ENCODE peak calls at places on chromosomes 16 and 17, in four cellular contexts. E is lower leg skin, J is spleen, S is A549. H is an unnamed sample.

GRCh38 chr16:29816694-29817441 is 916 bp downstream of the PAGR1 start:
- DNase-seq in E (no peak), J (peak), S (peak), H (no peak)

GRCh38 chr16:30750876-30751465 is 2.7 kb downstream of the PHKG2 start:
- DNase-seq in E (no peak), J (no peak), S (no peak), H (no peak)

GRCh38 chr17:50855708-50856330 is 10.3 kb downstream of the TOB1 start:
- DNase-seq in E (no peak), J (no peak), S (no peak), H (no peak)

GRCh38 chr17:71237903-71238538 is 882.8 kb upstream of the SOX9 start:
- DNase-seq in E (no peak), J (no peak), S (peak), H (no peak)

GRCh38 chr16:85615852-85616607 is 2.9 kb downstream of the GSE1 start:
- DNase-seq in E (peak), J (peak), S (peak), H (peak)

GRCh38 chr16:83895942-83896341 is 3.0 kb upstream of the MLYCD start:
- DNase-seq in E (no peak), J (no peak), S (no peak), H (no peak)

GRCh38 chr17:30095507-30096244 is 20.9 kb upstream of the NSRP1 start:
- DNase-seq in E (no peak), J (no peak), S (peak), H (peak)

GRCh38 chr17:44314524-44314868 is 6.1 kb downstream of the RUNDC3A start:
- DNase-seq in E (no peak), J (no peak), S (no peak), H (no peak)

GRCh38 chr16:69089091-69089912 is 16.2 kb upstream of the HAS3 start:
- DNase-seq in E (no peak), J (no peak), S (no peak), H (no peak)

GRCh38 chr17:67629963-67630320 is 87.8 kb upstream of the NOL11 start:
- DNase-seq in E (no peak), J (no peak), S (no peak), H (no peak)

GRCh38 chr16:48384305-48384981 is 770 bp downstream of the SIAH1 start:
- DNase-seq in E (peak), J (peak), S (peak), H (peak)

GRCh38 chr17:14950216-14950615 is 314.9 kb downstream of the PMP22 start:
- DNase-seq in E (no peak), J (no peak), S (no peak), H (no peak)

GRCh38 chr17:11296994-11297393 is 56.0 kb downstream of the SHISA6 start:
- DNase-seq in E (no peak), J (no peak), S (peak), H (no peak)

GRCh38 chr17:73546770-73547345 is 97.4 kb downstream of the SDK2 start:
- DNase-seq in E (peak), J (peak), S (peak), H (peak)

GRCh38 chr17:81794509-81794908 is 9.4 kb upstream of the GCGR start:
- DNase-seq in E (no peak), J (no peak), S (no peak), H (no peak)

GRCh38 chr17:39736319-39737165 is 1.2 kb upstream of the GRB7 start:
- DNase-seq in E (no peak), J (no peak), S (peak), H (no peak)

GRCh38 chr17:75152971-75153853 is 1.1 kb downstream of the JPT1 start:
- DNase-seq in E (peak), J (peak), S (peak), H (no peak)

GRCh38 chr17:77011173-77012011 is 129.4 kb upstream of the SEC14L1 start:
- DNase-seq in E (no peak), J (no peak), S (no peak), H (no peak)

GRCh38 chr17:69466905-69467630 is 52.6 kb downstream of the MAP2K6 start:
- DNase-seq in E (no peak), J (no peak), S (no peak), H (no peak)

GRCh38 chr16:87178177-87178863 is 138.9 kb downstream of the C16orf95 start:
- DNase-seq in E (no peak), J (no peak), S (no peak), H (peak)

GRCh38 chr17:49132317-49132698 is 261 bp upstream of the B4GALNT2 start:
- DNase-seq in E (no peak), J (no peak), S (peak), H (no peak)

GRCh38 chr16:50338371-50339231 is 30.2 kb downstream of the BRD7 start:
- DNase-seq in E (no peak), J (no peak), S (no peak), H (no peak)

GRCh38 chr16:75044800-75045361 is 46.1 kb downstream of the ZNRF1 start:
- DNase-seq in E (peak), J (no peak), S (no peak), H (peak)

GRCh38 chr16:74480150-74481029 is 59.1 kb upstream of the CLEC18B start:
- DNase-seq in E (peak), J (no peak), S (peak), H (peak)

GRCh38 chr17:71413935-71414334 is 706.9 kb upstream of the SOX9 start:
- DNase-seq in E (no peak), J (no peak), S (no peak), H (no peak)

GRCh38 chr17:76697702-76698465 is 12.9 kb downstream of the MXRA7 start:
- DNase-seq in E (no peak), J (no peak), S (no peak), H (no peak)

GRCh38 chr16:58503166-58503862 is 3.4 kb downstream of the NDRG4 start:
- DNase-seq in E (no peak), J (peak), S (no peak), H (no peak)

GRCh38 chr17:44830359-44831269 is 527 bp upstream of the GJC1 start:
- DNase-seq in E (no peak), J (peak), S (peak), H (no peak)

GRCh38 chr17:60396412-60396811 is 4.5 kb upstream of the USP32 start:
- DNase-seq in E (no peak), J (no peak), S (no peak), H (no peak)

GRCh38 chr17:29929006-29929543 is 953 bp downstream of the SSH2 start:
- DNase-seq in E (peak), J (no peak), S (no peak), H (no peak)

GRCh38 chr17:82623707-82624106 is 24.5 kb downstream of the WDR45B start:
- DNase-seq in E (no peak), J (no peak), S (no peak), H (no peak)

GRCh38 chr17:64984776-64985521 is 65.7 kb upstream of the LRRC37A3 start:
- DNase-seq in E (peak), J (no peak), S (no peak), H (no peak)

GRCh38 chr17:2049333-2050245 is 5.3 kb upstream of the HIC1 start:
- DNase-seq in E (peak), J (peak), S (peak), H (peak)

GRCh38 chr17:31580331-31581021 is 189.0 kb downstream of the RAB11FIP4 start:
- DNase-seq in E (no peak), J (no peak), S (no peak), H (no peak)

GRCh38 chr17:58666858-58667267 is 25.0 kb downstream of the TEX14 start:
- DNase-seq in E (peak), J (peak), S (peak), H (peak)

GRCh38 chr16:74123195-74123594 is 173.4 kb upstream of the PSMD7 start:
- DNase-seq in E (no peak), J (no peak), S (no peak), H (no peak)

GRCh38 chr16:24562811-24563210 is 23.4 kb downstream of the RBBP6 start:
- DNase-seq in E (no peak), J (no peak), S (no peak), H (no peak)

GRCh38 chr17:17848311-17848710 is 11.5 kb upstream of the SREBF1 start:
- DNase-seq in E (no peak), J (no peak), S (no peak), H (no peak)

GRCh38 chr17:17849147-17849820 is 12.5 kb upstream of the SREBF1 start:
- DNase-seq in E (peak), J (peak), S (no peak), H (no peak)

GRCh38 chr17:17851603-17852002 is 14.8 kb upstream of the SREBF1 start:
- DNase-seq in E (no peak), J (no peak), S (no peak), H (no peak)

GRCh38 chr17:17851101-17851500 is 14.3 kb upstream of the SREBF1 start:
- DNase-seq in E (no peak), J (no peak), S (no peak), H (no peak)

GRCh38 chr17:17849863-17850373 is 13.1 kb upstream of the SREBF1 start:
- DNase-seq in E (no peak), J (peak), S (no peak), H (peak)
- TF ChIP-seq POLR2A in E (no peak), J (no peak), S (no peak), H (no peak)

GRCh38 chr16:3791701-3792100 is 74.4 kb upstream of the TRAP1 start:
- DNase-seq in E (no peak), J (no peak), S (no peak), H (no peak)

GRCh38 chr16:3785413-3785812 is 68.1 kb upstream of the TRAP1 start:
- DNase-seq in E (no peak), J (no peak), S (no peak), H (no peak)

GRCh38 chr16:3787924-3788661 is 70.8 kb upstream of the TRAP1 start:
- DNase-seq in E (no peak), J (no peak), S (no peak), H (no peak)

GRCh38 chr16:3789375-3790067 is 72.2 kb upstream of the TRAP1 start:
- DNase-seq in E (no peak), J (no peak), S (no peak), H (no peak)

DNA sequence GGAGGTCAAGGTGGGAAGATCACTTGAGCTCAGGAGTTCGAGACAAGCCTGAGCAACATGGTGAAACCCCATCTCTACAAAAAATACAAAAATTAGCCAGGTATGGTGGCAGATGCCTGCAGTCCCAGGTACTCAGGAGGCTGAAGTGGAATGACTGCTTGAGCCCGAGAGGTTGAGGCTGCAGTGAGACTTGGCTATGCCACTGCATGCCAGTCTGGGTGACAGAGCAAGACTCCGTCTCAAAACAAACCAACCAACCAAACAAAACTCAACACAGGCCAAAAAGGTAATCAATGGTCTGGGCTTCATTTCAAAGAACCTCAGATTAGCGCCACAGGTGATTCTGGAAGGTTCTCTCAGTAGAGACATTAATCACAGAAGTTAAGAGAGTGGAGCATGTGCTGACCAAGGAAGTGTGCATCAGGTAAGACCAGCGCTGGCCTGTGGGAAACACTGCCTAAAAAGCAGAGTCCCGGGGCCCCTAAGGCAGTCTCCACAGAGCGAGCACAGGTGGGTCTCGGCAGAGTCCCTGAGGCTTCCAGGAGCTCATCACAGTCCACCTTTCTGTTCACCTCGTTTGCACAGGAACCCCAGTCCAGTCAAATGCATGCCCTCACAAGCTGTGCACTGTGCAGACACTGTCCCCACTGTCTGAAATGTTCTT is 71.5 kb upstream of the TRAP1 start:
- DNase-seq in E (no peak), J (no peak), S (no peak), H (no peak)
- TF ChIP-seq POLR2A in E (no peak), J (no peak), S (no peak), H (no peak)

GRCh38 chr16:57252148-57252721 is 7.2 kb downstream of the ARL2BP start:
- DNase-seq in E (no peak), J (peak), S (no peak), H (no peak)
- TF ChIP-seq POLR2A in E (no peak), J (no peak), S (no peak), H (no peak)

DNA sequence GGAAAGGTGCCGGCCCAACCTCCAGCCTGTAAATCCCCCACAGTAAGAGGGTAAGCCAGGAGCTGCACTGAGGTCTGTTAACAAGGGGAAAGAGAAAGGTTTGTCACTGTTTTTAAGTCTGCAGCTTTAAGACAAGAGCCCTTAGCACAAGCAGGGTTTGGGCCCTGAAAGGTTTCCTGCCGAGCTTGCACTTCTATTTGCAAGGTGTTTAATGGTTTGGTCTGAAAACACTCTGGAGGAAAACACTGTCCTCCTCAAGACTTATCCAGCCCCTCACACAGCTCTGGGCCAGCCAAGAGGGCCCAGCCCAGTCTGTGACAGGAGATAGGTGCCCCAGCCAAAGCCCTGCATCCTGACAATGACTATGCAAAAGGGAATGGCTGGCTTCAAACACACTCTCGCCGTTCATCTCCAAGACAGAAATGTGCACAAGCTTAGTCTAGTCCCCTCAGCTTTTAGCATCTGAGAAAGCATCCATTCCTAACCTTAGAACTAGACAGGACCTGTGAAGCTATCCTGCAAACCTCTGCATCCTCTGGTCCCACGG is 26.9 kb downstream of the MPG start:
- DNase-seq in E (no peak), J (no peak), S (no peak), H (no peak)
- TF ChIP-seq POLR2A in E (no peak), J (no peak), S (no peak), H (no peak)

DNA sequence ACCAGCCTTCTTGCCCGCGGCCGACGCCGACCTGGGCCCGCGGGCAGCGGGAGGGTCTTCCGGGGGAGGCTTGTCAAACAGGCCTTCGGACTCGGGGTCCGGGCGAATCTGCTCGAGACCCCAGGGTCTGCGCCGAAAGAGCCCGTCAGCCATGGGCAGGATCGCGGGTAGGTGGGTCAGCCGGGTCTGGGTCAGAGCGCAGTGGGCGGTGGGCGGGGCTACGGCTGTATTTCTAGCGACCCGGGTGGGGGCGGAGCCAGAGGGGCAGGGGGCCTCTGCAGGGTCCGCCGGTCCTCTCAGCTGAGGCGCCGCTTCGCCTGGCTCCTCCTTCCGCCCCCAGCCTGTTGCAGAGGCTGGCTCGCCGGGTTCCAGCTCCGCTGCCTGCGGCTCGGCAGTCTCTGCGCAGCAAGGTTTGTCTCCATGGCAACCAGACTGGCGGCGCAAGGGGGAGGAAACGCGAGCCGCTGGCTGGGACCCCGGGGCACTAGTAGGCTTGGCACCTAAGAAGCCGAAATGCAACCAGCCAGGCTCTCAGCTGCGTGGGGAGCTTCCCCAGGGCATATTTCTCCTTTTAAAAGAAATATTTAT is 14.5 kb downstream of the MIS12 start:
- DNase-seq in E (peak), J (peak), S (peak), H (peak)
- TF ChIP-seq POLR2A in E (no peak), J (no peak), S (no peak), H (no peak)

DNA sequence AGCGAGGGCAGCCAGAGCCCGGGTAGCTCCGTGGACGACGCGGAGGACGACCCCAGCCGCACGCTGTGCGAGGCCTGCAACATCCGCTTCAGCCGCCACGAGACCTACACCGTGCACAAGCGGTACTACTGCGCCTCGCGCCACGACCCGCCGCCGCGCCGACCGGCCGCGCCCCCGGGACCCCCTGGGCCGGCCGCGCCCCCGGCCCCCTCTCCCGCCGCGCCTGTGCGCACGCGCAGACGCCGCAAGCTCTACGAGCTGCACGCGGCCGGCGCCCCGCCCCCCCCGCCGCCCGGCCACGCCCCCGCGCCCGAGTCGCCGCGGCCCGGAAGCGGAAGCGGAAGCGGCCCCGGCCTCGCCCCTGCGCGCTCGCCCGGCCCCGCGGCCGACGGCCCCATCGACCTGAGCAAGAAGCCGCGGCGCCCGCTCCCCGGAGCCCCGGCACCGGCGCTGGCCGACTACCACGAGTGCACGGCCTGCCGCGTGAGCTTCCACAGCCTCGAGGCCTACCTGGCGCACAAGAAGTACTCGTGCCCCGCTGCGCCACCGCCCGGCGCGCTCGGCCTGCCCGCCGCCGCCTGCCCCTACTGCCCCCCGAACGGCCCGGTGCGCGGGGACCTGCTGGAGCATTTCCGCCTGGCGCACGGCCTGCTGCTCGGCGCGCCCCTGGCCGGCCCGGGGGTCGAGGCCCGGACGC is 36.1 kb upstream of the ZC3H18 start:
- DNase-seq in E (no peak), J (peak), S (peak), H (peak)
- TF ChIP-seq POLR2A in E (no peak), J (no peak), S (peak), H (peak)

GRCh38 chr17:35088911-35089845 is 25.7 kb upstream of the RFFL start:
- DNase-seq in E (peak), J (peak), S (no peak), H (peak)
- TF ChIP-seq POLR2A in E (no peak), J (no peak), S (no peak), H (no peak)

GRCh38 chr17:17538417-17539391 is 42.5 kb upstream of the RASD1 start:
- DNase-seq in E (no peak), J (no peak), S (peak), H (no peak)

GRCh38 chr17:17533901-17534441 is 37.8 kb upstream of the RASD1 start:
- DNase-seq in E (no peak), J (no peak), S (peak), H (no peak)

GRCh38 chr17:17537311-17538099 is 41.3 kb upstream of the RASD1 start:
- DNase-seq in E (no peak), J (no peak), S (peak), H (no peak)

GRCh38 chr17:17536702-17537101 is 40.5 kb upstream of the RASD1 start:
- DNase-seq in E (no peak), J (no peak), S (peak), H (no peak)

DNA sequence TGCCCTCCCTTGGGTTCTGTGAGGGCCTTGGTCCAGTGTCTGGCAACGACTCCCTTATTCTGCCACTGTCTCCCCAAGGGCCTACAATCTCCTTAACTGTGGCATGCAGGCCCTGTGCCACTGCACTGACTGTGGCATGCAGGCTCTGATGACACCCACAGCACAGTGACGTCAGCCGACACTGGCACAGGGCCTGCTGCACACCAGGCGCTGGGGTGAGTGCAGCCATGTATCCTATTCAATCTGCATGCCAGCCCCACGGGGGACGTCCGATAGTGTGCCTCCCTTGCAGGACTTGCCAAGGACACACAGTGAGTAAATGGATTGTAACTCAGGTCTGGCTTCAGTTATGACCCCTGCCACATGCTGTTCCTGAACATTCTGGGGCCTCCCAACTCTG is 39.8 kb upstream of the RASD1 start:
- DNase-seq in E (no peak), J (no peak), S (peak), H (no peak)
- TF ChIP-seq POLR2A in E (no peak), J (no peak), S (no peak), H (peak)

GRCh38 chr16:1089822-1090619 is 6.0 kb downstream of the C1QTNF8 start:
- DNase-seq in E (peak), J (no peak), S (peak), H (no peak)
- TF ChIP-seq POLR2A in E (no peak), J (no peak), S (peak), H (no peak)

DNA sequence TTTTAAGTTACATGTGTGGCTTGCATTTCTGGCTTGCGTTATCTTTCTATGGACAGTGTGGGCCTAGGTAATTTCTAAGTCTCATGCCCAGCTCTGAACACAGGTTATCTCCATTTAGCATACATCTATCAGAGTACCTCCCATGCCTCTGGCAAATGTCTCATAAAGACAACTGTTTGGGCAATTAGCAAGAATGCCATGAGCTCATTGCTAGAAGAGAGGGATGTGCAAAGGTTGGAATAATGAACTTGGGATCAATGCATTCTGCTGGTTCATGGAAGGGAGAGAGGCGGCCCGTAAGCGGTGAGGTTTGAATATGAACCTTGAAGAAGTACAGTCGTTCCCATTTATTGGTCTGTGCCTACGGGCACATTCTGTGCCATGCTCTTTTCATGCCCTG is 14.4 kb downstream of the SYT17 start:
- DNase-seq in E (no peak), J (no peak), S (no peak), H (no peak)
- TF ChIP-seq POLR2A in E (no peak), J (no peak), S (no peak), H (no peak)

H was measured in tibial nerve.